ENCODE peak calls at places on chromosomes 11 and 22, in eight cellular contexts. K is upper lobe of right lung, X is right lobe of liver, F is epithelial cell of esophagus, T is GM20000, U is RWPE1, V is cardiac muscle cell, C is IMR-90. L is an unnamed sample.

GRCh38 chr11:28808771-28809170 is 700.6 kb downstream of the METTL15 start:
- DNase-seq in K (no peak), X (no peak), F (peak; percentile 88), T (no peak), U (peak; percentile 40), V (no peak), C (no peak), L (no peak)

GRCh38 chr11:68509105-68509504 is 48.6 kb downstream of the PPP6R3 start:
- DNase-seq in K (no peak), X (no peak), F (no peak), T (no peak), U (no peak), V (no peak), C (peak; percentile 11), L (no peak)

GRCh38 chr22:27850000-27850465 is 48.5 kb upstream of the MN1 start:
- DNase-seq in K (no peak), X (peak; percentile 90), F (no peak), T (no peak), U (no peak), V (peak; percentile 83), C (no peak), L (no peak)

GRCh38 chr11:107898270-107898669 is 30.0 kb upstream of the RAB39A start:
- DNase-seq in K (no peak), X (no peak), F (peak; percentile 66), T (peak; percentile 51), U (peak; percentile 38), V (peak; percentile 72), C (peak; percentile 63), L (no peak)

GRCh38 chr22:48899523-48900326 is 927.9 kb downstream of the BRD1 start:
- DNase-seq in K (peak; percentile 57), X (peak; percentile 37), F (no peak), T (no peak), U (no peak), V (no peak), C (no peak), L (no peak)

GRCh38 chr22:46073683-46074504 is 76.4 kb upstream of the PPARA start:
- DNase-seq in K (peak; percentile 73), X (peak; percentile 63), F (no peak), T (no peak), U (no peak), V (peak; percentile 59), C (peak; percentile 42), L (no peak)

GRCh38 chr11:57462597-57462996 is 2.3 kb downstream of the RTN4RL2 start:
- DNase-seq in K (no peak), X (no peak), F (no peak), T (no peak), U (no peak), V (no peak), C (no peak), L (no peak)

GRCh38 chr11:18384157-18384641 is 10.2 kb upstream of the LDHA start:
- DNase-seq in K (peak; percentile 68), X (peak; percentile 90), F (peak; percentile 81), T (no peak), U (peak; percentile 69), V (peak; percentile 92), C (peak; percentile 79), L (peak; percentile 16)

GRCh38 chr11:130480721-130481140 is 32.3 kb downstream of the ADAMTS15 start:
- DNase-seq in K (no peak), X (no peak), F (no peak), T (no peak), U (no peak), V (peak; percentile 56), C (peak; percentile 12), L (no peak)

GRCh38 chr11:15276616-15277015 is 161.9 kb downstream of the INSC start:
- DNase-seq in K (no peak), X (no peak), F (no peak), T (peak; percentile 5), U (no peak), V (peak; percentile 6), C (peak; percentile 4), L (peak; percentile 21)

GRCh38 chr11:69377029-69377952 is 83.3 kb downstream of the MYEOV start:
- DNase-seq in K (no peak), X (peak; percentile 32), F (peak; percentile 94), T (no peak), U (peak; percentile 60), V (no peak), C (no peak), L (no peak)

GRCh38 chr22:46150615-46151423 is 493 bp downstream of the PPARA start:
- DNase-seq in K (peak; percentile 79), X (peak; percentile 62), F (no peak), T (peak; percentile 85), U (no peak), V (peak; percentile 8), C (no peak), L (peak; percentile 61)

GRCh38 chr11:33214187-33214586 is 43.0 kb upstream of the HIPK3 start:
- DNase-seq in K (no peak), X (no peak), F (no peak), T (no peak), U (no peak), V (peak; percentile 43), C (no peak), L (no peak)

GRCh38 chr11:35588627-35589026 is 29.6 kb upstream of the FJX1 start:
- DNase-seq in K (no peak), X (no peak), F (peak; percentile 67), T (no peak), U (no peak), V (peak; percentile 63), C (peak; percentile 84), L (no peak)

GRCh38 chr11:47003180-47003877 is 66.8 kb downstream of the CSTPP1 start:
- DNase-seq in K (no peak), X (peak; percentile 67), F (no peak), T (no peak), U (no peak), V (no peak), C (no peak), L (no peak)

GRCh38 chr22:24542641-24543040 is 12.3 kb downstream of the GUCD1 start:
- DNase-seq in K (peak; percentile 78), X (peak; percentile 87), F (no peak), T (no peak), U (no peak), V (no peak), C (no peak), L (no peak)

GRCh38 chr11:64206457-64207246 is at the start of gene FERMT3:
- DNase-seq in K (peak; percentile 88), X (peak; percentile 72), F (no peak), T (peak; percentile 70), U (no peak), V (no peak), C (no peak), L (no peak)

GRCh38 chr11:68257477-68258362 is 14.1 kb downstream of the C11orf24 start:
- DNase-seq in K (peak; percentile 99), X (peak; percentile 98), F (peak; percentile 85), T (peak; percentile 80), U (peak; percentile 74), V (peak; percentile 93), C (peak; percentile 83), L (peak; percentile 98)

GRCh38 chr11:12389676-12390075 is 12.3 kb downstream of the PARVA start:
- DNase-seq in K (no peak), X (no peak), F (peak; percentile 99), T (no peak), U (peak; percentile 73), V (no peak), C (no peak), L (no peak)

GRCh38 chr22:36454916-36455570 is 26.4 kb downstream of the TXN2 start:
- DNase-seq in K (peak; percentile 97), X (peak; percentile 95), F (peak; percentile 90), T (peak; percentile 92), U (peak; percentile 69), V (peak; percentile 93), C (peak; percentile 84), L (peak; percentile 96)
- TF ChIP-seq CTCF in K (no peak), X (no peak), F (no peak), T (no peak), U (no peak), V (peak; percentile 7), C (no peak), L (no peak)

GRCh38 chr22:35740616-35741015 is 22.9 kb downstream of the APOL5 start:
- DNase-seq in K (no peak), X (no peak), F (no peak), T (no peak), U (no peak), V (no peak), C (no peak), L (no peak)

GRCh38 chr22:35742342-35743100 is 24.8 kb downstream of the APOL5 start:
- DNase-seq in K (no peak), X (no peak), F (peak; percentile 69), T (no peak), U (peak; percentile 22), V (peak; percentile 70), C (peak; percentile 81), L (no peak)

GRCh38 chr22:35739076-35739475 is 21.4 kb downstream of the APOL5 start:
- DNase-seq in K (no peak), X (no peak), F (no peak), T (no peak), U (no peak), V (no peak), C (no peak), L (no peak)

GRCh38 chr22:35736701-35737100 is 19.0 kb downstream of the APOL5 start:
- DNase-seq in K (no peak), X (no peak), F (no peak), T (no peak), U (no peak), V (no peak), C (no peak), L (no peak)

DNA sequence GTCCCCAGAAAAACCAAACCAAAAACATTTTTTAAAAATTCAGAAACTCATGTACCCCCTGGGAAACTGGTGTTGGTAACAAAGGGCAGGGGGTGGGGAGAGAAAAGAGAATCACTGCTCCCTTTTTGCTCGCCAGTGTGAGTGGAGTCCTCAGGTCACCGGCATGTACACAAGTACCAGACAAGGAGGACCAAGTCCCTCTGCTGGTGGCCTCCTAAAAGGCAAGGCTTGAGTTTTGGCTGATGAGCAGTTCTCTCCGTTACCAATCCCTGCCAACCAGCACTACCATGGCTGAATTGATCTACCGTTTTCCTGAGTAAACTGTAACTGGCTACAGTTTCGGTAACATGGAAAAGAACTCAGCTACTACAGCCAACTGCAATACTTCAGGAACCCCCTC is 22.0 kb downstream of the APOL5 start:
- DNase-seq in K (no peak), X (no peak), F (no peak), T (no peak), U (no peak), V (no peak), C (no peak), L (no peak)
- TF ChIP-seq CTCF in K (no peak), X (peak; percentile 29), F (no peak), T (no peak), U (no peak), V (peak; percentile 26), C (peak; percentile 20), L (peak; percentile 17)

DNA sequence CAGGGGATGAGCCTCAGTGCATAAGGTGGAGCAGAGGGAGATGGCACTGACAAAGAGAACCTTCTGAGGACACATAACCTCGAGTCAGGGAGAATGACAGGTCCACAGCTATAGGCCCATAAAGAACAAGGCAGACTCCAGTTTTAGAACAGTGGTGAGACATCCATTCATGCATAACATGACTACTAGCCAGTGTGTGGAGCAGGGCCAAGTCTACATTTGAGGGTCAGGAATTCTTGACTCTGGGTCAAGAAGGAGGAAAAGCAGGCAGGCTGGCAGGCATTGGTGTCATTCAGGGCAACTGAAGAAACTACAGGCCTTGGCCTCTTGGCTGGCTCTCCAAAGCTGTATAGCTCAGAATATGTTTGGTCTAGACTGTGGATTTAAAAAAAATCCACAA is 54.9 kb downstream of the MTNR1B start:
- DNase-seq in K (no peak), X (no peak), F (no peak), T (no peak), U (no peak), V (no peak), C (peak; percentile 27), L (no peak)
- TF ChIP-seq CTCF in K (no peak), X (no peak), F (no peak), T (no peak), U (no peak), V (no peak), C (no peak), L (no peak)

GRCh38 chr22:38728899-38729796 is 23.4 kb downstream of the GTPBP1 start:
- DNase-seq in K (no peak), X (no peak), F (no peak), T (no peak), U (no peak), V (no peak), C (no peak), L (no peak)
- TF ChIP-seq CTCF in K (no peak), X (no peak), F (no peak), T (no peak), U (no peak), V (no peak), C (no peak), L (no peak)

L was measured in nephron progenitor cell.